ENCODE peak calls at places on chromosomes 5 and 9, in six cellular contexts. One of them, this sample, is unnamed.
A peak's percentile ranks its signal among the peaks of the same experiment; 100 is the strongest.

GRCh38 chr5:1897816-1898450 is 15.2 kb upstream of the IRX4 start:
- DNase-seq in NCI-H1105: no peak
- DNase-seq in GM10248: no peak
- DNase-seq in nucleus accumbens: no peak
- DNase-seq in stimulated activated naive B cell treated with anti-CD40 and anti-IgM and Interleukin-4, amounts not matched to agents 10 μg/mL and 1 μg/mL and 100 μg/mL, for 72 hours: no peak
- DNase-seq in T-helper 2 cell: no peak
- DNase-seq in this sample: no peak

GRCh38 chr9:93891050-93891449 is 64.1 kb downstream of the BARX1 start:
- DNase-seq in NCI-H1105: no peak
- DNase-seq in GM10248: no peak
- DNase-seq in nucleus accumbens: no peak
- DNase-seq in stimulated activated naive B cell treated with anti-CD40 and anti-IgM and Interleukin-4, amounts not matched to agents 10 μg/mL and 1 μg/mL and 100 μg/mL, for 72 hours: no peak
- DNase-seq in T-helper 2 cell: no peak
- DNase-seq in this sample: no peak

GRCh38 chr9:134585746-134586706 is 55.6 kb upstream of the COL5A1 start:
- DNase-seq in NCI-H1105: no peak
- DNase-seq in GM10248: no peak
- DNase-seq in nucleus accumbens: no peak
- DNase-seq in stimulated activated naive B cell treated with anti-CD40 and anti-IgM and Interleukin-4, amounts not matched to agents 10 μg/mL and 1 μg/mL and 100 μg/mL, for 72 hours: no peak
- DNase-seq in T-helper 2 cell: no peak
- DNase-seq in this sample: no peak

GRCh38 chr5:173859315-173860038 is 28.7 kb upstream of the CPEB4 start:
- DNase-seq in NCI-H1105: no peak
- DNase-seq in GM10248: no peak
- DNase-seq in nucleus accumbens: no peak
- DNase-seq in stimulated activated naive B cell treated with anti-CD40 and anti-IgM and Interleukin-4, amounts not matched to agents 10 μg/mL and 1 μg/mL and 100 μg/mL, for 72 hours: no peak
- DNase-seq in T-helper 2 cell: no peak
- DNase-seq in this sample: no peak

GRCh38 chr5:75335952-75336624 is 932 bp upstream of the HMGCR start:
- DNase-seq in NCI-H1105: no peak
- DNase-seq in GM10248: peak; percentile 26
- DNase-seq in nucleus accumbens: no peak
- DNase-seq in stimulated activated naive B cell treated with anti-CD40 and anti-IgM and Interleukin-4, amounts not matched to agents 10 μg/mL and 1 μg/mL and 100 μg/mL, for 72 hours: no peak
- DNase-seq in T-helper 2 cell: peak; percentile 27
- DNase-seq in this sample: peak; percentile 5

GRCh38 chr5:148687427-148687826 is 33.1 kb upstream of the HTR4 start:
- DNase-seq in NCI-H1105: no peak
- DNase-seq in GM10248: no peak
- DNase-seq in nucleus accumbens: no peak
- DNase-seq in stimulated activated naive B cell treated with anti-CD40 and anti-IgM and Interleukin-4, amounts not matched to agents 10 μg/mL and 1 μg/mL and 100 μg/mL, for 72 hours: no peak
- DNase-seq in T-helper 2 cell: no peak
- DNase-seq in this sample: peak; percentile 32

GRCh38 chr5:173326501-173326960 is 1.7 kb downstream of the STC2 start:
- DNase-seq in NCI-H1105: no peak
- DNase-seq in GM10248: no peak
- DNase-seq in nucleus accumbens: no peak
- DNase-seq in stimulated activated naive B cell treated with anti-CD40 and anti-IgM and Interleukin-4, amounts not matched to agents 10 μg/mL and 1 μg/mL and 100 μg/mL, for 72 hours: no peak
- DNase-seq in T-helper 2 cell: no peak
- DNase-seq in this sample: no peak

GRCh38 chr5:135011355-135012032 is 22.5 kb downstream of the PITX1 start:
- DNase-seq in NCI-H1105: no peak
- DNase-seq in GM10248: no peak
- DNase-seq in nucleus accumbens: no peak
- DNase-seq in stimulated activated naive B cell treated with anti-CD40 and anti-IgM and Interleukin-4, amounts not matched to agents 10 μg/mL and 1 μg/mL and 100 μg/mL, for 72 hours: no peak
- DNase-seq in T-helper 2 cell: no peak
- DNase-seq in this sample: no peak

GRCh38 chr5:41808294-41808693 is 61.9 kb downstream of the OXCT1 start:
- DNase-seq in NCI-H1105: no peak
- DNase-seq in GM10248: no peak
- DNase-seq in nucleus accumbens: no peak
- DNase-seq in stimulated activated naive B cell treated with anti-CD40 and anti-IgM and Interleukin-4, amounts not matched to agents 10 μg/mL and 1 μg/mL and 100 μg/mL, for 72 hours: no peak
- DNase-seq in T-helper 2 cell: no peak
- DNase-seq in this sample: no peak

GRCh38 chr5:147051193-147051592 is 172.6 kb upstream of the PPP2R2B start:
- DNase-seq in NCI-H1105: no peak
- DNase-seq in GM10248: no peak
- DNase-seq in nucleus accumbens: no peak
- DNase-seq in stimulated activated naive B cell treated with anti-CD40 and anti-IgM and Interleukin-4, amounts not matched to agents 10 μg/mL and 1 μg/mL and 100 μg/mL, for 72 hours: no peak
- DNase-seq in T-helper 2 cell: no peak
- DNase-seq in this sample: no peak

GRCh38 chr5:172544371-172545120 is 90.2 kb upstream of the SH3PXD2B start:
- DNase-seq in NCI-H1105: no peak
- DNase-seq in GM10248: no peak
- DNase-seq in nucleus accumbens: no peak
- DNase-seq in stimulated activated naive B cell treated with anti-CD40 and anti-IgM and Interleukin-4, amounts not matched to agents 10 μg/mL and 1 μg/mL and 100 μg/mL, for 72 hours: no peak
- DNase-seq in T-helper 2 cell: no peak
- DNase-seq in this sample: no peak

GRCh38 chr5:51872144-51872543 is 488.9 kb downstream of the ISL1 start:
- DNase-seq in NCI-H1105: no peak
- DNase-seq in GM10248: no peak
- DNase-seq in nucleus accumbens: no peak
- DNase-seq in stimulated activated naive B cell treated with anti-CD40 and anti-IgM and Interleukin-4, amounts not matched to agents 10 μg/mL and 1 μg/mL and 100 μg/mL, for 72 hours: no peak
- DNase-seq in T-helper 2 cell: no peak
- DNase-seq in this sample: no peak

GRCh38 chr9:97905228-97905627 is 17.1 kb downstream of the TRMO start:
- DNase-seq in NCI-H1105: no peak
- DNase-seq in GM10248: no peak
- DNase-seq in nucleus accumbens: no peak
- DNase-seq in stimulated activated naive B cell treated with anti-CD40 and anti-IgM and Interleukin-4, amounts not matched to agents 10 μg/mL and 1 μg/mL and 100 μg/mL, for 72 hours: no peak
- DNase-seq in T-helper 2 cell: peak; percentile 83
- DNase-seq in this sample: no peak

GRCh38 chr9:116628706-116629105 is 58.4 kb upstream of the TRIM32 start:
- DNase-seq in NCI-H1105: no peak
- DNase-seq in GM10248: no peak
- DNase-seq in nucleus accumbens: no peak
- DNase-seq in stimulated activated naive B cell treated with anti-CD40 and anti-IgM and Interleukin-4, amounts not matched to agents 10 μg/mL and 1 μg/mL and 100 μg/mL, for 72 hours: no peak
- DNase-seq in T-helper 2 cell: no peak
- DNase-seq in this sample: no peak

GRCh38 chr5:123087173-123088030 is 1.6 kb upstream of the PRDM6 start:
- DNase-seq in NCI-H1105: no peak
- DNase-seq in GM10248: no peak
- DNase-seq in nucleus accumbens: no peak
- DNase-seq in stimulated activated naive B cell treated with anti-CD40 and anti-IgM and Interleukin-4, amounts not matched to agents 10 μg/mL and 1 μg/mL and 100 μg/mL, for 72 hours: no peak
- DNase-seq in T-helper 2 cell: no peak
- DNase-seq in this sample: no peak

GRCh38 chr5:65394078-65394477 is 87.6 kb downstream of the ADAMTS6 start:
- DNase-seq in NCI-H1105: no peak
- DNase-seq in GM10248: no peak
- DNase-seq in nucleus accumbens: no peak
- DNase-seq in stimulated activated naive B cell treated with anti-CD40 and anti-IgM and Interleukin-4, amounts not matched to agents 10 μg/mL and 1 μg/mL and 100 μg/mL, for 72 hours: no peak
- DNase-seq in T-helper 2 cell: no peak
- DNase-seq in this sample: no peak

GRCh38 chr5:142639455-142639854 is 46.4 kb downstream of the FGF1 start:
- DNase-seq in NCI-H1105: no peak
- DNase-seq in GM10248: no peak
- DNase-seq in nucleus accumbens: no peak
- DNase-seq in stimulated activated naive B cell treated with anti-CD40 and anti-IgM and Interleukin-4, amounts not matched to agents 10 μg/mL and 1 μg/mL and 100 μg/mL, for 72 hours: no peak
- DNase-seq in T-helper 2 cell: no peak
- DNase-seq in this sample: no peak

GRCh38 chr9:123162359-123163345 is 105.7 kb downstream of the STRBP start:
- DNase-seq in NCI-H1105: no peak
- DNase-seq in GM10248: no peak
- DNase-seq in nucleus accumbens: no peak
- DNase-seq in stimulated activated naive B cell treated with anti-CD40 and anti-IgM and Interleukin-4, amounts not matched to agents 10 μg/mL and 1 μg/mL and 100 μg/mL, for 72 hours: no peak
- DNase-seq in T-helper 2 cell: no peak
- DNase-seq in this sample: no peak

GRCh38 chr5:175872287-175873089 is 1.1 kb downstream of the CPLX2 start:
- DNase-seq in NCI-H1105: no peak
- DNase-seq in GM10248: no peak
- DNase-seq in nucleus accumbens: no peak
- DNase-seq in stimulated activated naive B cell treated with anti-CD40 and anti-IgM and Interleukin-4, amounts not matched to agents 10 μg/mL and 1 μg/mL and 100 μg/mL, for 72 hours: no peak
- DNase-seq in T-helper 2 cell: no peak
- DNase-seq in this sample: peak; percentile 25

GRCh38 chr9:124007468-124008306 is 3.9 kb upstream of the LHX2 start:
- DNase-seq in NCI-H1105: no peak
- DNase-seq in GM10248: no peak
- DNase-seq in nucleus accumbens: no peak
- DNase-seq in stimulated activated naive B cell treated with anti-CD40 and anti-IgM and Interleukin-4, amounts not matched to agents 10 μg/mL and 1 μg/mL and 100 μg/mL, for 72 hours: no peak
- DNase-seq in T-helper 2 cell: no peak
- DNase-seq in this sample: no peak

GRCh38 chr9:17906841-17907779 is 328.2 kb downstream of the SH3GL2 start:
- DNase-seq in NCI-H1105: no peak
- DNase-seq in GM10248: peak; percentile 15
- DNase-seq in nucleus accumbens: no peak
- DNase-seq in stimulated activated naive B cell treated with anti-CD40 and anti-IgM and Interleukin-4, amounts not matched to agents 10 μg/mL and 1 μg/mL and 100 μg/mL, for 72 hours: no peak
- DNase-seq in T-helper 2 cell: no peak
- DNase-seq in this sample: peak; percentile 3

GRCh38 chr9:14343948-14344547 is 30.1 kb upstream of the NFIB start:
- DNase-seq in NCI-H1105: peak; percentile 93
- DNase-seq in GM10248: no peak
- DNase-seq in nucleus accumbens: no peak
- DNase-seq in stimulated activated naive B cell treated with anti-CD40 and anti-IgM and Interleukin-4, amounts not matched to agents 10 μg/mL and 1 μg/mL and 100 μg/mL, for 72 hours: no peak
- DNase-seq in T-helper 2 cell: no peak
- DNase-seq in this sample: no peak

GRCh38 chr9:91534374-91534773 is 110.7 kb upstream of the NFIL3 start:
- DNase-seq in NCI-H1105: no peak
- DNase-seq in GM10248: no peak
- DNase-seq in nucleus accumbens: no peak
- DNase-seq in stimulated activated naive B cell treated with anti-CD40 and anti-IgM and Interleukin-4, amounts not matched to agents 10 μg/mL and 1 μg/mL and 100 μg/mL, for 72 hours: no peak
- DNase-seq in T-helper 2 cell: no peak
- DNase-seq in this sample: no peak

GRCh38 chr5:135457424-135458071 is 5.4 kb upstream of the TIFAB start:
- DNase-seq in NCI-H1105: peak; percentile 33
- DNase-seq in GM10248: peak; percentile 80
- DNase-seq in nucleus accumbens: no peak
- DNase-seq in stimulated activated naive B cell treated with anti-CD40 and anti-IgM and Interleukin-4, amounts not matched to agents 10 μg/mL and 1 μg/mL and 100 μg/mL, for 72 hours: peak; percentile 49
- DNase-seq in T-helper 2 cell: no peak
- DNase-seq in this sample: peak; percentile 77

GRCh38 chr9:104088416-104088815 is 5.7 kb upstream of the SMC2 start:
- DNase-seq in NCI-H1105: no peak
- DNase-seq in GM10248: no peak
- DNase-seq in nucleus accumbens: no peak
- DNase-seq in stimulated activated naive B cell treated with anti-CD40 and anti-IgM and Interleukin-4, amounts not matched to agents 10 μg/mL and 1 μg/mL and 100 μg/mL, for 72 hours: no peak
- DNase-seq in T-helper 2 cell: no peak
- DNase-seq in this sample: no peak

GRCh38 chr5:124902097-124902821 is 155.8 kb upstream of the ZNF608 start:
- DNase-seq in NCI-H1105: no peak
- DNase-seq in GM10248: peak; percentile 65
- DNase-seq in nucleus accumbens: no peak
- DNase-seq in stimulated activated naive B cell treated with anti-CD40 and anti-IgM and Interleukin-4, amounts not matched to agents 10 μg/mL and 1 μg/mL and 100 μg/mL, for 72 hours: peak; percentile 70
- DNase-seq in T-helper 2 cell: no peak
- DNase-seq in this sample: peak; percentile 53

GRCh38 chr5:73327908-73328455 is 120.6 kb downstream of the FOXD1 start:
- DNase-seq in NCI-H1105: no peak
- DNase-seq in GM10248: no peak
- DNase-seq in nucleus accumbens: no peak
- DNase-seq in stimulated activated naive B cell treated with anti-CD40 and anti-IgM and Interleukin-4, amounts not matched to agents 10 μg/mL and 1 μg/mL and 100 μg/mL, for 72 hours: no peak
- DNase-seq in T-helper 2 cell: no peak
- DNase-seq in this sample: no peak

This sample was measured in germinal center.